ENCODE peak calls at places on chromosomes 5 and 9, in four cellular contexts. One of them, this sample, is unnamed.

GRCh38 chr9:70438341-70438924 is 24.0 kb upstream of the KLF9 start:
- DNase-seq in epithelial cell of esophagus: peak
- DNase-seq in heart left ventricle: peak
- DNase-seq in fibroblast of villous mesenchyme: peak
- DNase-seq in this sample: peak

GRCh38 chr5:176994460-176995121 is 12.0 kb downstream of the UIMC1 start:
- DNase-seq in epithelial cell of esophagus: peak
- DNase-seq in heart left ventricle: peak
- DNase-seq in fibroblast of villous mesenchyme: peak
- DNase-seq in this sample: peak

GRCh38 chr9:69036319-69036718 is 767 bp downstream of the FXN start:
- DNase-seq in epithelial cell of esophagus: peak
- DNase-seq in heart left ventricle: no peak
- DNase-seq in fibroblast of villous mesenchyme: peak
- DNase-seq in this sample: peak

GRCh38 chr5:82339744-82340143 is 61.6 kb upstream of the RPS23 start:
- DNase-seq in epithelial cell of esophagus: no peak
- DNase-seq in heart left ventricle: no peak
- DNase-seq in fibroblast of villous mesenchyme: no peak
- DNase-seq in this sample: no peak

GRCh38 chr9:116319480-116319879 is 165.9 kb downstream of the PAPPA start:
- DNase-seq in epithelial cell of esophagus: no peak
- DNase-seq in heart left ventricle: no peak
- DNase-seq in fibroblast of villous mesenchyme: no peak
- DNase-seq in this sample: no peak

GRCh38 chr9:13755551-13755950 is 476.1 kb upstream of the MPDZ start:
- DNase-seq in epithelial cell of esophagus: peak
- DNase-seq in heart left ventricle: no peak
- DNase-seq in fibroblast of villous mesenchyme: no peak
- DNase-seq in this sample: no peak

GRCh38 chr9:121313458-121314152 is 45.6 kb downstream of the GSN start:
- DNase-seq in epithelial cell of esophagus: no peak
- DNase-seq in heart left ventricle: peak
- DNase-seq in fibroblast of villous mesenchyme: no peak
- DNase-seq in this sample: no peak

GRCh38 chr9:27365977-27366376 is 69.0 kb upstream of the EQTN start:
- DNase-seq in epithelial cell of esophagus: no peak
- DNase-seq in heart left ventricle: no peak
- DNase-seq in fibroblast of villous mesenchyme: no peak
- DNase-seq in this sample: no peak

GRCh38 chr9:135810806-135811575 is 96.4 kb downstream of the CAMSAP1 start:
- DNase-seq in epithelial cell of esophagus: no peak
- DNase-seq in heart left ventricle: no peak
- DNase-seq in fibroblast of villous mesenchyme: no peak
- DNase-seq in this sample: no peak

DNA sequence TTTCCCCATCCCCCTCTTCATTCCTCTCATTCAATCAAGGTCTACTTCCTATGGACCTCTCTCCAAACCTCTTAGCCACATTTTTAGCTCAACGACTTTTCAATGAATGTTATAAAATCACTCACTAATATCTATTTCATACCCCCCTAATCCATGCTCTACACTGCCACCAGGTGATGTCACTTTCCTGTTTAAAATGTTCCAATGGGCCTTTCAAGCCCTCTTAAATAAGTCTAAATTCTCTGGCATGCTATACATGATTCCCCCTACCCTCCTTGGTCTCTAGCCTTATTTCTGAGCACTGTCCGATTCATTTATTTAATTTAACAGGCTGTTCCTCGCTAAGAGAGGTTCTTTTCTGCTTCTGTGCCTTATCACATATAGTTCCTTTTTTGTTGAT is 9.3 kb downstream of the ABHD17B start:
- DNase-seq in epithelial cell of esophagus: no peak
- DNase-seq in heart left ventricle: no peak
- DNase-seq in fibroblast of villous mesenchyme: no peak
- DNase-seq in this sample: no peak
- TF ChIP-seq CTCF in epithelial cell of esophagus: no peak
- TF ChIP-seq CTCF in heart left ventricle: no peak
- TF ChIP-seq CTCF in fibroblast of villous mesenchyme: no peak
- TF ChIP-seq CTCF in this sample: no peak

GRCh38 chr5:127077346-127077745 is 4.0 kb upstream of the C5orf63 start:
- DNase-seq in epithelial cell of esophagus: no peak
- DNase-seq in heart left ventricle: no peak
- DNase-seq in fibroblast of villous mesenchyme: peak
- DNase-seq in this sample: no peak

GRCh38 chr5:127076730-127077129 is 3.4 kb upstream of the C5orf63 start:
- DNase-seq in epithelial cell of esophagus: peak
- DNase-seq in heart left ventricle: peak
- DNase-seq in fibroblast of villous mesenchyme: peak
- DNase-seq in this sample: no peak

GRCh38 chr5:127074466-127074865 is 1.2 kb upstream of the C5orf63 start:
- DNase-seq in epithelial cell of esophagus: no peak
- DNase-seq in heart left ventricle: no peak
- DNase-seq in fibroblast of villous mesenchyme: peak
- DNase-seq in this sample: no peak

GRCh38 chr5:127070243-127070642 is 3.1 kb downstream of the C5orf63 start:
- DNase-seq in epithelial cell of esophagus: no peak
- DNase-seq in heart left ventricle: no peak
- DNase-seq in fibroblast of villous mesenchyme: no peak
- DNase-seq in this sample: no peak

DNA sequence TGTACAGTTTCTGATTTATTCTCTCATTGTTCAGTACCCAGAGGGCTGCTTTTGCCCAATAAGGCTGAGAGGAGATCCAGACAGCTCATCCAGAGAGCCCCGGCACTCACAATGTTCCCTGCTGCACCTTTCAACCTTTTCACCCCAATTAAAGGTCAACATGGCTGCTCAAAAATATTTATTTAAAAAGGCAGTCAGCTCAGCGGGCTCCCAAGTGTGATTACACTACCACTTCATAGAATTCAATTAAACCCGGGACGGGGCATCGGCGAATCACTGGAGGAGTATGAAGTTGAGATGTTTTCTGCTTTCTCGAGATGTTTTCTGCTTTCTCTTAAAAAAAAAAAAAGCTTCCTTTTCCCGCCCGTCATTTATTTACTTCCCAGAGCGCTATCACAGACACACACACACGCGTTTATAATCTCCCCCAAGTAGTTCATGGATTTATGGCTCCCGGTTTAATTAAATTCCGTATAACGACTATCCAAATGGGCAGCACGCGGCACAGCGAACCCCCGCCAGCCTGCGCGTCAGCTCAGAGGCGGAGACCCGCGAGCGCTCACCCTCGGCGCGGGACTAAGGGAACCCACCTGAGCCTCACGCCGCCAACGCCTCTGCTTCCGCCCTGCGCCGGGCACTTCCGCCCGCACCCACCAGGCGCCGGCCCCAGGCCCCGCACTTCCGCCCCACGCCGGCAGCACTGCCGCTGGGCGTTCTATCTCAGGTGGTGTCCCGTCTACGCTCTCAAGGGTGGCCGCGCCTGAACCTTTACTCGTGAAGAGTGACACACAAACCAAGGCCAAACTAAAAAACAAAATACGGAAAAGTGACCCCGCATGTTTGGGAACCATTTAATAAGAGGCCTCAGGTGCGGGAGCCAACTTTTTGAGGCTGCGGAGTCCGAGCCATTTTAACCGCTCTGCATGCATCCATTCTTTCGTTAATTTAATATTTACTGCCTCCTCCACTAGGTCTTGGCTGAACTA is at the start of gene C5orf63:
- DNase-seq in epithelial cell of esophagus: peak
- DNase-seq in heart left ventricle: peak
- DNase-seq in fibroblast of villous mesenchyme: peak
- DNase-seq in this sample: peak
- TF ChIP-seq CTCF in epithelial cell of esophagus: no peak
- TF ChIP-seq CTCF in heart left ventricle: no peak
- TF ChIP-seq CTCF in fibroblast of villous mesenchyme: peak
- TF ChIP-seq CTCF in this sample: peak

GRCh38 chr9:37417252-37417803 is 5.2 kb upstream of the GRHPR start:
- DNase-seq in epithelial cell of esophagus: no peak
- DNase-seq in heart left ventricle: no peak
- DNase-seq in fibroblast of villous mesenchyme: no peak
- DNase-seq in this sample: no peak
- TF ChIP-seq CTCF in epithelial cell of esophagus: no peak
- TF ChIP-seq CTCF in heart left ventricle: no peak
- TF ChIP-seq CTCF in fibroblast of villous mesenchyme: no peak
- TF ChIP-seq CTCF in this sample: no peak

DNA sequence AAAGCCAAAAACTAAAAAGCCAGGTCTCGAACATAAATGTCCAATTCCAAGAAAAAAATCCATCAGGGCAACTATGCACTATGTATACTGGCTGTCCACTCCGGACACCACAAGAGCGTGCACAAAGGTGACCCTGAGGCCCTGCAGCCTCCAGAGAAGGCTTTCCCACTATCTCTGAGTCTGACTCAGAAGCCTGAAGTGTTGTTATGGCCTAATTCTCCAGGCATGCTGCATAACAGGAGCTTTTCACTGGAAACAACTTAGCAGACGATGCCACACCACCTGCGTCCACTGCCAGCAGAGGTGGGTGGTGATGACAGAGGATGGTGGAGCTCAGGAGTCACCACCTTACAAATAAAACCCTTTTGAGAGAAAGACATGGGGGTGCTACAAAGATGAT is 63.7 kb downstream of the HABP4 start:
- DNase-seq in epithelial cell of esophagus: no peak
- DNase-seq in heart left ventricle: no peak
- DNase-seq in fibroblast of villous mesenchyme: peak
- DNase-seq in this sample: no peak
- TF ChIP-seq CTCF in epithelial cell of esophagus: no peak
- TF ChIP-seq CTCF in heart left ventricle: no peak
- TF ChIP-seq CTCF in fibroblast of villous mesenchyme: no peak
- TF ChIP-seq CTCF in this sample: no peak

GRCh38 chr5:148653271-148653839 is 972 bp downstream of the HTR4 start:
- DNase-seq in epithelial cell of esophagus: no peak
- DNase-seq in heart left ventricle: no peak
- DNase-seq in fibroblast of villous mesenchyme: no peak
- DNase-seq in this sample: no peak
- TF ChIP-seq CTCF in epithelial cell of esophagus: no peak
- TF ChIP-seq CTCF in heart left ventricle: no peak
- TF ChIP-seq CTCF in fibroblast of villous mesenchyme: no peak
- TF ChIP-seq CTCF in this sample: no peak

DNA sequence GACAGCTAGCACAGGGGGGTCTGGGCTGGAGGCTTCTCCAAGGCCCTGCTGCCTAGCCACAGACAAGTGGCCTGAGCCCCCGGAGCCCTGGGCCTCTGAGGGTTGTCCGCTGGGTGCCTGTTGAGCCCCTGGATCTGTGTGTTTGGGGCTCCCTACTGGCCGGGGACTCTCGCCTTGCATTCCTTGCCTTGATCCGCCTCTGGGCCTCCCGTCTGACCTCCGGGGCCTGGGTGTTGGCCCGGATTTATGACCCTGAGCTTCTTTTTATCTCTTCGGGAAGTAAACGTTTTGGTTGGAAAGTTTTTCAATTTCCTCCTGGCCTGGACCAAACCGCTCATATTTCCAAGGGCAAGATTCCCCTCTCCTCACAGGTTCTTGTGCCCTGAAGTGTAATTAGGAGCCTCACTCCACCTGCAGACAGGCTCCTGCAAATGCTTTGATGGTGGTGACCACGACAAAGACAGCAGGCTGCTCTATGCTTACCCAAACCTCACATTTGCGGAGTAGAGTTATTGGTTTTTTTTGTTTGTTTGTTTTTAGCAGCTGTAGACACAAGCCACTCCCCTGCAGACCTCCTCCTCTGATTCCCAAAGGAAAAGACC is 69.2 kb upstream of the EGFLAM start:
- DNase-seq in epithelial cell of esophagus: no peak
- DNase-seq in heart left ventricle: no peak
- DNase-seq in fibroblast of villous mesenchyme: peak
- DNase-seq in this sample: no peak
- TF ChIP-seq CTCF in epithelial cell of esophagus: no peak
- TF ChIP-seq CTCF in heart left ventricle: no peak
- TF ChIP-seq CTCF in fibroblast of villous mesenchyme: no peak
- TF ChIP-seq CTCF in this sample: no peak

GRCh38 chr9:95276395-95276954 is 41.0 kb downstream of the FANCC start:
- DNase-seq in epithelial cell of esophagus: no peak
- DNase-seq in heart left ventricle: no peak
- DNase-seq in fibroblast of villous mesenchyme: no peak
- DNase-seq in this sample: no peak
- TF ChIP-seq CTCF in epithelial cell of esophagus: no peak
- TF ChIP-seq CTCF in heart left ventricle: no peak
- TF ChIP-seq CTCF in fibroblast of villous mesenchyme: no peak
- TF ChIP-seq CTCF in this sample: no peak

GRCh38 chr5:95646569-95647330 is at the start of gene RFESD:
- DNase-seq in epithelial cell of esophagus: peak
- DNase-seq in heart left ventricle: peak
- DNase-seq in fibroblast of villous mesenchyme: peak
- DNase-seq in this sample: peak

GRCh38 chr5:95641803-95642220 is 4.8 kb upstream of the RFESD start:
- DNase-seq in epithelial cell of esophagus: no peak
- DNase-seq in heart left ventricle: no peak
- DNase-seq in fibroblast of villous mesenchyme: peak
- DNase-seq in this sample: no peak

GRCh38 chr5:95647331-95647659 is 718 bp downstream of the RFESD start:
- DNase-seq in epithelial cell of esophagus: no peak
- DNase-seq in heart left ventricle: no peak
- DNase-seq in fibroblast of villous mesenchyme: peak
- DNase-seq in this sample: no peak

GRCh38 chr5:95644351-95645042 is 2.1 kb upstream of the RFESD start:
- DNase-seq in epithelial cell of esophagus: peak
- DNase-seq in heart left ventricle: peak
- DNase-seq in fibroblast of villous mesenchyme: peak
- DNase-seq in this sample: peak

DNA sequence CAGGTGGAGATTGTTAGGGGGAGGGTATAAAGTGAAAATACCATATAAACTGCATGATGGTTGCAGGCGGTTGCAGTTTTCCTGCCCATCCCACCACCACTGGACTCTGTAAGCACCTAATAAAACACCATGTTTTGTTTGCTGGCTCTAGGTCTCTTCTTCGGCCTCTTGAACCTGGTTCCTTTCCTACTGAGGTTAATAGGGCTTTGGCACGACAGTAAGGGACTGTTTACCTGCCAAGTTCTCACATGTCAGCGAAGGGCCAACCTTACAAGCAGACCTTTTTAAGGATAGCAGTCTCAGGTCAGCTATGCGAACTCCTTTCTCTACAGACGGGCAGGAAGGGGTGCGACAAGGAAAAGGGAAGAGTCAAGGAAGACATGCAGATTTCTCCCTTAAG is 3.4 kb upstream of the RFESD start:
- DNase-seq in epithelial cell of esophagus: no peak
- DNase-seq in heart left ventricle: no peak
- DNase-seq in fibroblast of villous mesenchyme: no peak
- DNase-seq in this sample: no peak
- TF ChIP-seq CTCF in epithelial cell of esophagus: no peak
- TF ChIP-seq CTCF in heart left ventricle: no peak
- TF ChIP-seq CTCF in fibroblast of villous mesenchyme: no peak
- TF ChIP-seq CTCF in this sample: no peak

This sample was measured in MCF 10A.